ENCODE peak calls at places on chromosome 19, in seven cellular contexts. E is uterus, C is adrenal gland, F is lower leg skin, S is suprapubic skin, H is tibial nerve, Q is heart left ventricle. I is an unnamed sample.

GRCh38 chr19:42942187-42942789 is 5.3 kb upstream of the PSG7 start:
- DNase-seq in E (no peak), C (no peak), F (no peak), S (no peak), H (no peak), Q (no peak), I (no peak)

GRCh38 chr19:11821474-11821873 is 7.4 kb downstream of the ZNF440 start:
- DNase-seq in E (no peak), C (no peak), F (no peak), S (no peak), H (no peak), Q (no peak), I (no peak)

GRCh38 chr19:31223805-31224534 is 125.3 kb downstream of the TSHZ3 start:
- DNase-seq in E (no peak), C (no peak), F (no peak), S (no peak), H (no peak), Q (no peak), I (no peak)

GRCh38 chr19:3986260-3987041 is 1.2 kb upstream of the EEF2 start:
- DNase-seq in E (no peak), C (peak), F (no peak), S (no peak), H (no peak), Q (no peak), I (peak)

GRCh38 chr19:49042177-49042576 is 1.5 kb upstream of the CGB5 start:
- DNase-seq in E (no peak), C (no peak), F (no peak), S (no peak), H (no peak), Q (no peak), I (no peak)

GRCh38 chr19:20611866-20612265 is 46.3 kb upstream of the ZNF737 start:
- DNase-seq in E (no peak), C (peak), F (no peak), S (no peak), H (no peak), Q (no peak), I (no peak)

GRCh38 chr19:21709464-21709863 is 57.9 kb downstream of the ZNF100 start:
- DNase-seq in E (no peak), C (no peak), F (no peak), S (no peak), H (no peak), Q (no peak), I (no peak)

GRCh38 chr19:38384209-38385027 is 3.4 kb downstream of the GGN start:
- DNase-seq in E (no peak), C (no peak), F (no peak), S (no peak), H (no peak), Q (no peak), I (no peak)

GRCh38 chr19:40612831-40613668 is 11.9 kb downstream of the LTBP4 start:
- DNase-seq in E (peak), C (peak), F (peak), S (peak), H (peak), Q (peak), I (peak)

GRCh38 chr19:40611900-40612698 is 10.9 kb downstream of the LTBP4 start:
- DNase-seq in E (no peak), C (no peak), F (peak), S (no peak), H (no peak), Q (no peak), I (no peak)

GRCh38 chr19:40616178-40616577 is 15.0 kb downstream of the LTBP4 start:
- DNase-seq in E (no peak), C (no peak), F (no peak), S (no peak), H (no peak), Q (no peak), I (no peak)

GRCh38 chr19:40614595-40615411 is 13.6 kb downstream of the LTBP4 start:
- DNase-seq in E (peak), C (peak), F (peak), S (peak), H (peak), Q (peak), I (peak)

DNA sequence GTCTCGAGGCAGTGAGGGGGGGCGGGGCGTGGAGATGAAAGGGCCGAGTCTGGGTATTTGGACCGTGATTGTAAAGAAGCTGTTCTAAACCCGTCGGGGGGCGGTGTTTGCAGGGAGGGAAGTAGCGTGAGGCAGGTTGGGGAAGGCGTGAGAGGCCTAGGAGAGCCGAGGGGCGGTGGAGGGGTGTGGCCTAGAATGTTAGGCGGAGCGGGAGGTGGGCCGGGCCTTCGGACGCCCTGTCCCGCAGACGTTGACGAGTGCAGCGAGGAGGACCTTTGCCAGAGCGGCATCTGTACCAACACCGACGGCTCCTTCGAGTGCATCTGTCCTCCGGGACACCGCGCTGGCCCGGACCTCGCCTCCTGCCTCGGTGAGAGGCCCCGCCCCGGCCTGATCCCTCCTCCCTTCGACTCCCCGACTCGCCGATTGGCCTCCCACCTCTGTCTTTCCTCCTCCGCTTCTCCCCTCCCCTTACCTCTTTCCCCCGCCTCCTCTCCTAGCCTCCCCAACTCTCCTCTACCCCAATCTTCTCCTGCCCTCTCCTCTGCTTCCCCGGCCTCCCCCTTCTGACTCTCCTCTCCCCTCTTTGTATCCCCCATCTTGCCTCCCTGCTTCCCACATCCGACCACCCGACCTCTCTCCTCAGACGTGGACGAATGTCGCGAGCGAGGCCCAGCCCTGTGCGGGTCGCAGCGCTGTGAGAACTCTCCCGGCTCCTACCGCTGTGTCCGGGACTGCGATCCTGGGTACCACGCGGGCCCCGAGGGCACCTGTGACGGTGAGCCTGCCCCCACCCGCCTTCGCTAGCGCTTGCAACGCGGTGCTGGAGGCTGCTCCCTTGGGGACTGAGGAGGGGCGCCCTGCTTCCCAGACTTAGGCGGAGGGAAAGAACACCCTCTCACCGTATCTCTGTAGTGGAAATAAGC is 12.8 kb downstream of the LTBP4 start:
- DNase-seq in E (peak), C (peak), F (peak), S (peak), H (peak), Q (peak), I (peak)
- TF ChIP-seq POLR2A in E (peak), C (peak), F (no peak), S (no peak), H (no peak), Q (no peak), I (no peak)

GRCh38 chr19:8050274-8051096 is 2.1 kb upstream of the CCL25 start:
- DNase-seq in E (peak), C (peak), F (peak), S (peak), H (peak), Q (peak), I (peak)
- H3K4me3 ChIP-seq in E (no peak), C (no peak), F (no peak), S (peak), H (peak), Q (peak), I (no peak)

GRCh38 chr19:15381864-15382263 is 2.3 kb upstream of the AKAP8 start:
- DNase-seq in E (no peak), C (no peak), F (no peak), S (no peak), H (no peak), Q (no peak), I (no peak)

GRCh38 chr19:15379996-15380647 is 535 bp upstream of the AKAP8 start:
- DNase-seq in E (peak), C (peak), F (no peak), S (no peak), H (no peak), Q (peak), I (peak)

GRCh38 chr19:15381429-15381828 is 1.8 kb upstream of the AKAP8 start:
- DNase-seq in E (no peak), C (no peak), F (no peak), S (no peak), H (no peak), Q (no peak), I (no peak)

GRCh38 chr19:15378529-15379082 is 981 bp downstream of the AKAP8 start:
- DNase-seq in E (no peak), C (peak), F (peak), S (no peak), H (no peak), Q (peak), I (peak)

DNA sequence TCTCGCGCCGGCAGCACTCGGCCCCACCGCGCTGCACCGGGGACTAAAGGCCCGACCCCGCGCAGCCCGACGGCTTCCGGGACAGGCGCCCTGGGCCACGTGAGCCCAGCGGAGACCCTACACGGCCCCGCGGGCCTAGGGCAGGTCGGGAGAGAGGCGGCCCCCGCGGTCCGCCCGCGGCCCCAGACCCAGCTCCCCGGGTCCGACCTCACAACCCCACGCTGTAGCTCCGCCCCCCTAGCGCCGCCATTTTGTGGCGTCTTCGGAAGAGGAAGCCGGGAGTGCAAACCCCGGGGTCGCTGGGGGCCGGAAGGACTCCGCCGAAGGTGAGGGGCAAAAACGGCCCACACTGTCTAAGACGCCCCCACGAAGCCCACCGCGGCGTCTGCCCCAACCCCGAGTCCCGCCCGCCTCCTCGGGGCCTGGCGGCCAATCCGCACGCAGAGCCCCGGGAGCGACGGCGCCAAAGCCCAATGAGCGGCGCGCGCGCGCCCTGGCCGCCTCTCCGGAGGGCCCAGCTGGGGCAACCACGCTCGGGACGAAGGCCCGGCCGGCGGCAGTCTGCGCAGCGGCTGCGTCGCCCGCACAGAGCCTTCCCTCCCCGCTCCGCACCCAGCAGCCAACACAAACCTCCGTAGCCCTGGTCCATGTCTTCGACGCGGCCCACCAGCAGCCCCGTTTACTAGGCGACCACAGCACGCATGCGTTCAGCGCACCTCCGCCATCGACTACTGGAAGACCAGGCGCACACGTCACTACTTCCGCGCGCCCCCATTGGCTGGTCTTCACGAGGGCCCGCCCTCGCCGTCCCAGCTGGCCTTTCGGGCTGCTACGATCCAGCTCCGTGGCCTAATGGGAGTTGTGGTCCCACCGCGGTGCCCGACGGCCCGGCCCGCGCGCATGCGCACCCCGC is at the start of gene AKAP8:
- DNase-seq in E (peak), C (peak), F (peak), S (peak), H (peak), Q (peak), I (peak)
- TF ChIP-seq POLR2A in E (peak), C (peak), F (no peak), S (peak), H (peak), Q (peak), I (peak)

DNA sequence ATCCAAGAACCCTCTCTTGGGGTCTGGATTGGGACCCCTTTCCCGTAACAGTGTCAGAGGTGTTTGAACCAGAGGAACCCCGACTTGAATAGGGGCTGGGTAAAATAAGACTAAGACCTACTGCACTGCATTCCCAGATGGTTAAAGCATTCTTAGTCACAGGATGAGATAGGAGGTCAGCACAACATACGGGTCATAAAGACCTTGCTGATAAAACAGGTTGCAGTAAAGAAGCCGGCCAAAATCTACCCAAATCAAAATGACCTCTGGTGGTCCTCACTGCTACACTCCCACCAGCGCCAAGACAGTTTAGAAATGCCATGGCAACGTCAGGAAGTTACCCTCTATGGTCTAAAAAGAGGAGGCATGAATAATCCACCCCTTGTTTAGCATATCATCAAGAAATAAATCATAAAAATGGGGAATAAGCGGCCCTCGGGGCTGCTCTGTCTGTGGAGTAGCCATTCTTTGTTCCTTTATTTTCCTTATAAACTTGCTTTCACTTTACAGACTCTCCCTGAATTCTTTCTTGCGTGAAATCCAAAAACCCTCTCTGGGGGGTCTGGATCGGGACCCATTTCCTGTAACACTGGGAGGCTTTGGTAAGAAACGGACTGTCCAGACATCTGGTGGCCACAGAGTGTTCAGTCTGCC is 4.4 kb upstream of the SIN3B start:
- DNase-seq in E (peak), C (no peak), F (no peak), S (no peak), H (no peak), Q (no peak), I (no peak)
- H3K4me3 ChIP-seq in E (peak), C (no peak), F (no peak), S (peak), H (peak), Q (peak), I (peak)

GRCh38 chr19:33413868-33414666 is 40.6 kb downstream of the CEBPG start:
- DNase-seq in E (no peak), C (no peak), F (no peak), S (no peak), H (no peak), Q (no peak), I (no peak)
- TF ChIP-seq POLR2A in E (no peak), C (no peak), F (no peak), S (no peak), H (no peak), Q (no peak), I (no peak)

GRCh38 chr19:674282-675151 is 1.7 kb upstream of the FSTL3 start:
- DNase-seq in E (peak), C (peak), F (no peak), S (no peak), H (no peak), Q (peak), I (no peak)

GRCh38 chr19:677201-677600 is 1.0 kb downstream of the FSTL3 start:
- DNase-seq in E (peak), C (peak), F (peak), S (no peak), H (peak), Q (peak), I (peak)

GRCh38 chr19:677601-678380 is 1.6 kb downstream of the FSTL3 start:
- DNase-seq in E (no peak), C (peak), F (peak), S (peak), H (no peak), Q (no peak), I (no peak)

GRCh38 chr19:676007-676342 is 217 bp upstream of the FSTL3 start:
- DNase-seq in E (no peak), C (no peak), F (no peak), S (no peak), H (no peak), Q (no peak), I (no peak)

DNA sequence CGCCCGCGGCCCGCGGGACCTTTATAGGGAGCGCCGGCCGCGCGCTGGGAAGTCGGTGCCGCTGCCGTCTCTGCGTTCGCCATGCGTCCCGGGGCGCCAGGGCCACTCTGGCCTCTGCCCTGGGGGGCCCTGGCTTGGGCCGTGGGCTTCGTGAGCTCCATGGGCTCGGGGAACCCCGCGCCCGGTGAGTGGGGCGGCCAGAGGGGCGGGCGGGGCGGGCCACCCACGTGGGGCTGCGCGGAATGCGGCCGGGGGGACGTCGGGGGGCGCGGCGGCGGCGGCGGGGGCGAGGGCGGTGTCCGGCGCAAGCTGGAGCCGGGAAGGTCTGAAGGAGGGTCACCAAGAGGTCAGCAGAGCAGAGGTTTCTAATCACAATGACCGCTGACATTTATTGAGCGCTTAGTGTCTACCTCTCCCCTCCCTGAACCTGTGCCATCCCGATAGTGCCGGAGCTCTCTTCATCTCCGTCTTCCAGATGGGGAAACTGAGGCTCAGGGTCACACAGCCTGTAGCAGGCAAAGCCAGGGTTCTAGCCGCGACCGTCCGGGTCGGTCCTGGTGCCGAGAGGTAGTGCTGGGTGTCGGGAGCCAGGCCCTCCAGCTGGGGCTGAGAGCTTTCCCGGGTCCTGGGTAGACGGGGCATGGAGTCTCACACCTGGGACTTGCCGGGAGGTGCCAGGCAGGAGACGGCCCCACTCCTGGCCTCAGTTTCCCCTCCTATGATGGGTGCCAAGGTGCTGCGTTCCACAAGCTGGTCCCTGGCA is at the start of gene FSTL3:
- DNase-seq in E (peak), C (peak), F (no peak), S (peak), H (peak), Q (peak), I (no peak)
- H3K4me3 ChIP-seq in E (peak), C (no peak), F (peak), S (peak), H (peak), Q (peak), I (no peak)

GRCh38 chr19:47228168-47228936 is 2.6 kb downstream of the BBC3 start:
- DNase-seq in E (peak), C (peak), F (peak), S (no peak), H (no peak), Q (peak), I (peak)

GRCh38 chr19:47225746-47226425 is 5.1 kb downstream of the BBC3 start:
- DNase-seq in E (peak), C (peak), F (peak), S (peak), H (peak), Q (peak), I (peak)

GRCh38 chr19:47227347-47228167 is 3.4 kb downstream of the BBC3 start:
- DNase-seq in E (peak), C (peak), F (peak), S (peak), H (peak), Q (peak), I (peak)

GRCh38 chr19:47228937-47229673 is 1.9 kb downstream of the BBC3 start:
- DNase-seq in E (peak), C (no peak), F (no peak), S (no peak), H (no peak), Q (no peak), I (no peak)

DNA sequence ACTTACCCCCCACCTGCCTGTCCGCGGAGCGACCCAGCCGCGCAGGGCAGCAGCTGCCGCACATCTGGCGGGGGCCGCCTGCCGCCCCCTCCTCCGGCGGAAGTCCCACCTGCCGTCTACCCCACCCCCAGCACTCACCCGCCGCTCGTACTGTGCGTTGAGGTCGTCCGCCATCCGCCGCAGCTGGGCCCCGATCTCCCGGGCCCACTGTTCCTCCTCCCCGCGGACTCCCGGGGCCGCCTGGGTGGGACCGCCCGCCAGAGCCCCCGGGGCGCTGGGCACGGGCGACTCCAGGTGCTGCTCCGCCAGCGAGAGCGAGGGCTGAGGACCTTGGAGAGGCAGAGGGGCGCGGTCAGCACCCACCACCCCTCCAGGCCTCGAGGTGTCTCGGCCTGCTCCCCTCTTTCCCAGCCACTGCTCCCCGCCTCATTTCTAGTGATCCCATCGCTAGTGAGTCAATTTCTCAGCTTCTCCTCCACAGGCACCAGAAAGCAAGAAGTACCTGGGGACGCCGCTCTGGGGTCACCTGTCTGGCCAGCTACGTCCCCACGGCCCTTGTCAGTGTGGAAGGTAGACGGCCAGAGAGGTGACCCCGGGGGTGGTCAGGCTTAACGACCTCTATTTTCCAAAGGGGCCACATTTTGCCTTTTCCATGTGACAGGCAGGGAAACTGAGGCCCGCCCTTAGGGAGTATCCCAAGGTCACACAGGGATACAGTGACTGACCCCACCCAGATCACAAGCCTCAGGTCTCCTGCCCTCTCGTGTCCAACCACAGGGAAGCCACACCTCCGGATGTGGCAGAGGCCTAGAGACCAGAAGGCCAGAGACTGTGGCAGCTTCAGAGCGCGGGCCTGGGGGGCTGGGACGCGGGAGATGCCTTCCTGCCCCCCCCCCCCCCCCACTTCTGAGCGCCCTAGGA is 4.3 kb downstream of the BBC3 start:
- DNase-seq in E (peak), C (peak), F (peak), S (peak), H (peak), Q (peak), I (peak)
- TF ChIP-seq POLR2A in E (peak), C (peak), F (no peak), S (no peak), H (no peak), Q (no peak), I (peak)

GRCh38 chr19:678791-679388 is 2.7 kb downstream of the FSTL3 start:
- DNase-seq in E (peak), C (peak), F (no peak), S (peak), H (no peak), Q (no peak), I (no peak)
- H3K4me3 ChIP-seq in E (peak), C (no peak), F (no peak), S (peak), H (peak), Q (peak), I (no peak)

I was measured in body of pancreas.